ENCODE peak calls at places on chromosomes 7 and 10, in six cellular contexts. O, R, W, A, K and F are unnamed samples.

GRCh38 chr7:105215182-105215581 is 173.5 kb downstream of the SRPK2 start:
- DNase-seq in O (no peak), R (no peak), W (no peak), A (no peak), K (no peak), F (no peak)

GRCh38 chr10:132337019-132337418 is 5.0 kb downstream of the LRRC27 start:
- DNase-seq in O (no peak), R (no peak), W (peak), A (no peak), K (no peak), F (no peak)

GRCh38 chr7:505171-505570 is 14.5 kb downstream of the PDGFA start:
- DNase-seq in O (no peak), R (no peak), W (no peak), A (no peak), K (no peak), F (peak)

GRCh38 chr10:85548038-85548437 is 818.6 kb downstream of the GRID1 start:
- DNase-seq in O (no peak), R (peak), W (peak), A (peak), K (peak), F (no peak)

GRCh38 chr7:101562531-101563197 is 66.4 kb downstream of the MYL10 start:
- DNase-seq in O (no peak), R (no peak), W (no peak), A (no peak), K (no peak), F (no peak)

GRCh38 chr7:71312755-71313490 is 181.0 kb downstream of the GALNT17 start:
- DNase-seq in O (no peak), R (no peak), W (no peak), A (no peak), K (no peak), F (no peak)

GRCh38 chr10:71569775-71570588 is 149.6 kb downstream of the C10orf105 start:
- DNase-seq in O (no peak), R (peak), W (peak), A (peak), K (peak), F (peak)

GRCh38 chr7:25894002-25894901 is 257.7 kb upstream of the NFE2L3 start:
- DNase-seq in O (no peak), R (peak), W (peak), A (peak), K (peak), F (no peak)

GRCh38 chr10:132701099-132701845 is 84.7 kb downstream of the NKX6-2 start:
- DNase-seq in O (no peak), R (no peak), W (no peak), A (no peak), K (no peak), F (peak)

GRCh38 chr10:90924552-90924951 is 3.7 kb upstream of the ANKRD1 start:
- DNase-seq in O (no peak), R (no peak), W (no peak), A (no peak), K (no peak), F (no peak)

GRCh38 chr7:27148031-27148775 is 629 bp upstream of the HOXA6 start:
- DNase-seq in O (no peak), R (no peak), W (no peak), A (peak), K (peak), F (peak)

GRCh38 chr10:1150638-1150955 is 94.4 kb downstream of the WDR37 start:
- DNase-seq in O (no peak), R (no peak), W (no peak), A (no peak), K (no peak), F (no peak)

GRCh38 chr10:68628576-68629127 is 68.5 kb downstream of the TET1 start:
- DNase-seq in O (no peak), R (peak), W (no peak), A (peak), K (peak), F (no peak)

DNA sequence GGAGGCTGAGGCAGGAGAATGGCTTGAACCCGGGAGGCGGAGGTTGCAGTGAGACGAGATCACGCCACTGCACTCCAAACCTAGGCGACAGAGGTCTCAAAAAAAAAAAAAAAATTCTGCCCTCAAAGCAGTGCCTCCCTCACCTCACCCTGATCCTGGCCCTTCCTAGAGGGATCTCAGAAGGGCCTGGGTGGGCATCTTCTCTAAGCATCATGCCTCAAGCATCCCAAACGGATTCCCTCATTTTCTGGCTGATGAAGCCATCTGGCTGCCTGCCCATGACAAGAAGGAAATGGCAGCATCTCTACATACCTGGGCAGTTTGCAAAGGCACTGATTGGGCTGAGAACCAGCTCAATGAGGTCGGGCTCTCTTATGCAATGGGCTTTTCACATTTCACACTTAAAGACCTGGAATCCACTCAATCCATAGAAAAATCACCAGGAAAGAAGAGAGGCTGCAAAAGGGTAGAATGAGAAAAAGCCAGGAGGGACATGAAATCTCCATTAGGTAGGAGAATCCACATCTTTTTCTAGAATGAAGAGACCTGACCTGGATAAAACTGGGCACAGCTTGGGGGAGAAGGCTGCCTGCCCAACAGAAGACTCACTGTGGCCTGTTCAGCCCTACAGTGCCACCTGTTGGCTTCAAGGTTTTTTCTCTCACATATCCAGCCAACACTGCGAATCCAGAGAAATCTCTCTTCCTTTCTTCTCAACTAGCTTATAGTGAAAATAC is 48.1 kb downstream of the PDLIM1 start:
- DNase-seq in O (no peak), R (peak), W (peak), A (peak), K (peak), F (no peak)
- TF ChIP-seq CTCF in O (peak), R (peak), W (peak), A (peak), K (peak), F (peak)

DNA sequence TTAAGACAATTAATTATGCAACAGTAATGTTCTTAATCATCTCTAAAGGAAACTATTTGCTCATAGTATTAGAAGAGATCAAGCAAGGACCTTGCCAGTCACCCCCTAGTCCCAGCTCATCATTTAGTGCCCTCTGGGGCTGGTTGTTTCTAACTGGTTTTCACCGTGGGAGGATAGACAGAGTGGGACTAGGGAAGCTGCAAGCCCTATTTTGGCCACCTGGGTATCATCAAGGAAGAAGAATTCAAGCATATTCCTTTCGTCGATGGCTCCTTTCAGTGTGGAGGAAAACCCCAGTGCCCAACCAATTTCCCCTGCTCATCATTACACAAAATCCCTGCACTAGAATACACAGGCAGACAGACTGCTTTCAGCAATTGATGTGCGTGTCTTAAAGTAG is 30.6 kb upstream of the FGFR2 start:
- DNase-seq in O (no peak), R (no peak), W (no peak), A (no peak), K (no peak), F (no peak)
- TF ChIP-seq CTCF in O (no peak), R (no peak), W (no peak), A (no peak), K (no peak), F (no peak)

GRCh38 chr7:157138101-157138423 is 664 bp upstream of the UBE3C start:
- DNase-seq in O (no peak), R (no peak), W (no peak), A (no peak), K (no peak), F (no peak)

GRCh38 chr7:157138424-157139141 is at the start of gene UBE3C:
- DNase-seq in O (peak), R (peak), W (peak), A (peak), K (peak), F (peak)

GRCh38 chr7:157133304-157133703 is 5.4 kb upstream of the UBE3C start:
- DNase-seq in O (no peak), R (no peak), W (no peak), A (no peak), K (no peak), F (no peak)

GRCh38 chr7:157139142-157140117 is 704 bp downstream of the UBE3C start:
- DNase-seq in O (no peak), R (peak), W (no peak), A (peak), K (peak), F (peak)

DNA sequence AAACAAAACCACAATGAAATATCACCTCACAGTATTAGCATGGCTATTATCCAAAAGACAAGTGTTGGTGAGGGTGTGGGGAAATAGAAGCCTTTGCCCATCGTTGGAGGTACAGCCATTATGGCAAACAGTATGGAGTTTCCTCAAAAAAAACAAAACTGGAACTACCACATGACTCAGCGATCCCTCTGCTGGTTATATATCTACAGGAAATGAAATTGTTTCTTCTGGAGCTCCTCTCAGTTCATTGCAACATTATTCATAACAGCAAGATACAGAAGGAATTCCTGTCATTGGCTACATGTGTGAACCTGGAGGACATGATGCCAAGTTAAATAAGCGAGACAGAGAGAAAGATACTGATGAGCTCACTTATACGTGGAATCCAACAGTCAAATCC is 2.4 kb upstream of the UBE3C start:
- DNase-seq in O (peak), R (peak), W (no peak), A (peak), K (no peak), F (no peak)
- TF ChIP-seq CTCF in O (peak), R (peak), W (peak), A (peak), K (no peak), F (peak)

GRCh38 chr7:93178213-93178612 is 30.0 kb upstream of the SAMD9L start:
- DNase-seq in O (no peak), R (peak), W (no peak), A (peak), K (no peak), F (no peak)
- TF ChIP-seq CTCF in O (no peak), R (peak), W (no peak), A (peak), K (no peak), F (no peak)

GRCh38 chr10:94500063-94500462 is 45.5 kb upstream of the HELLS start:
- DNase-seq in O (no peak), R (peak), W (peak), A (peak), K (no peak), F (no peak)
- TF ChIP-seq CTCF in O (peak), R (peak), W (peak), A (peak), K (peak), F (no peak)

GRCh38 chr10:110648743-110649651 is 4.9 kb downstream of the RBM20 start:
- DNase-seq in O (no peak), R (no peak), W (no peak), A (no peak), K (no peak), F (no peak)
- TF ChIP-seq CTCF in O (peak), R (no peak), W (no peak), A (peak), K (no peak), F (no peak)